ENCODE peak calls at places on chromosomes 2 and 18, in seven cellular contexts. Q is HCT116, T is HepG2, S is H1, C is GM12878, G is K562, D is SK-N-SH. K is an unnamed sample.

GRCh38 chr2:241810304-241811208 is 1.6 kb downstream of the NEU4 start:
- DNase-seq in Q (no peak), T (no peak), S (no peak), C (no peak), G (no peak), D (peak), K (no peak)

GRCh38 chr2:120094795-120095194 is 81.9 kb downstream of the EPB41L5 start:
- DNase-seq in Q (no peak), T (no peak), S (no peak), C (no peak), G (no peak), D (no peak), K (no peak)

GRCh38 chr2:224354631-224355211 is 47.2 kb downstream of the FAM124B start:
- DNase-seq in Q (no peak), T (no peak), S (no peak), C (no peak), G (no peak), D (no peak), K (no peak)

GRCh38 chr2:43276962-43277383 is 50.6 kb upstream of the ZFP36L2 start:
- DNase-seq in Q (no peak), T (no peak), S (no peak), C (no peak), G (no peak), D (peak), K (peak)

GRCh38 chr2:142642654-142643053 is 234.8 kb upstream of the KYNU start:
- DNase-seq in Q (no peak), T (no peak), S (no peak), C (no peak), G (no peak), D (no peak), K (no peak)

GRCh38 chr2:47008381-47009280 is 93.0 kb upstream of the MCFD2 start:
- DNase-seq in Q (no peak), T (peak), S (no peak), C (no peak), G (no peak), D (peak), K (no peak)

GRCh38 chr2:113156278-113157107 is 17.3 kb upstream of the PSD4 start:
- DNase-seq in Q (peak), T (peak), S (no peak), C (no peak), G (no peak), D (no peak), K (no peak)

GRCh38 chr2:67783026-67783425 is 279.8 kb downstream of the C1D start:
- DNase-seq in Q (no peak), T (no peak), S (no peak), C (no peak), G (no peak), D (no peak), K (no peak)

GRCh38 chr2:20067992-20068727 is 16.7 kb upstream of the LAPTM4A start:
- DNase-seq in Q (no peak), T (no peak), S (no peak), C (no peak), G (no peak), D (no peak), K (no peak)

GRCh38 chr2:8624855-8625398 is 56.9 kb upstream of the ID2 start:
- DNase-seq in Q (no peak), T (peak), S (no peak), C (no peak), G (no peak), D (no peak), K (no peak)

GRCh38 chr18:28110924-28111323 is 66.0 kb downstream of the CDH2 start:
- DNase-seq in Q (no peak), T (no peak), S (no peak), C (no peak), G (no peak), D (no peak), K (no peak)

GRCh38 chr2:137383391-137383790 is 580.9 kb upstream of the HNMT start:
- DNase-seq in Q (no peak), T (no peak), S (no peak), C (no peak), G (no peak), D (no peak), K (peak)

GRCh38 chr2:237863659-237864029 is 4.2 kb downstream of the RAMP1 start:
- DNase-seq in Q (no peak), T (no peak), S (no peak), C (no peak), G (no peak), D (no peak), K (no peak)

GRCh38 chr2:143581989-143582719 is 452.9 kb downstream of the ARHGAP15 start:
- DNase-seq in Q (no peak), T (no peak), S (no peak), C (no peak), G (no peak), D (no peak), K (peak)

GRCh38 chr2:128444044-128444771 is 125.5 kb upstream of the HS6ST1 start:
- DNase-seq in Q (no peak), T (no peak), S (no peak), C (no peak), G (no peak), D (peak), K (no peak)

GRCh38 chr2:171521361-171522056 is 765 bp upstream of the CYBRD1 start:
- DNase-seq in Q (no peak), T (no peak), S (no peak), C (no peak), G (peak), D (peak), K (no peak)

GRCh38 chr2:207184768-207185167 is 19.0 kb upstream of the KLF7 start:
- DNase-seq in Q (no peak), T (no peak), S (no peak), C (no peak), G (no peak), D (no peak), K (no peak)

GRCh38 chr2:152585830-152586484 is 131.3 kb downstream of the PRPF40A start:
- DNase-seq in Q (no peak), T (peak), S (no peak), C (no peak), G (no peak), D (peak), K (no peak)

GRCh38 chr2:158214431-158214830 is 112.8 kb downstream of the UPP2 start:
- DNase-seq in Q (no peak), T (peak), S (no peak), C (no peak), G (peak), D (no peak), K (no peak)

GRCh38 chr2:239499989-239500914 is 99.4 kb upstream of the HDAC4 start:
- DNase-seq in Q (no peak), T (no peak), S (no peak), C (no peak), G (no peak), D (no peak), K (no peak)

GRCh38 chr18:13217466-13217961 is 1.0 kb upstream of the LDLRAD4 start:
- DNase-seq in Q (no peak), T (no peak), S (no peak), C (no peak), G (peak), D (peak), K (peak)

GRCh38 chr2:105235388-105236059 is 6.0 kb upstream of the GPR45 start:
- DNase-seq in Q (peak), T (peak), S (peak), C (no peak), G (peak), D (peak), K (peak)

GRCh38 chr2:172701250-172701649 is 34.4 kb upstream of the RAPGEF4 start:
- DNase-seq in Q (no peak), T (no peak), S (no peak), C (no peak), G (no peak), D (no peak), K (no peak)

GRCh38 chr18:9474103-9474982 is 970 bp upstream of the RALBP1 start:
- DNase-seq in Q (peak), T (peak), S (no peak), C (no peak), G (peak), D (peak), K (peak)

GRCh38 chr2:236628981-236629605 is 59.5 kb downstream of the ACKR3 start:
- DNase-seq in Q (no peak), T (no peak), S (no peak), C (no peak), G (no peak), D (no peak), K (no peak)

GRCh38 chr2:11079131-11079824 is 76.0 kb upstream of the SLC66A3 start:
- DNase-seq in Q (no peak), T (no peak), S (no peak), C (no peak), G (no peak), D (no peak), K (no peak)

GRCh38 chr18:59996370-59996966 is 96.7 kb downstream of the PMAIP1 start:
- DNase-seq in Q (peak), T (peak), S (no peak), C (no peak), G (peak), D (peak), K (peak)

GRCh38 chr2:70779911-70780580 is 10.4 kb downstream of the FIGLA start:
- DNase-seq in Q (no peak), T (no peak), S (no peak), C (no peak), G (no peak), D (no peak), K (no peak)

GRCh38 chr2:24024018-24024417 is 14.1 kb downstream of the MFSD2B start:
- DNase-seq in Q (no peak), T (peak), S (no peak), C (no peak), G (peak), D (no peak), K (no peak)

GRCh38 chr18:74715306-74715705 is 117.6 kb downstream of the ZNF407 start:
- DNase-seq in Q (no peak), T (no peak), S (no peak), C (no peak), G (no peak), D (no peak), K (no peak)

GRCh38 chr2:227406177-227407031 is 18.7 kb upstream of the SCYGR1 start:
- DNase-seq in Q (peak), T (peak), S (peak), C (no peak), G (peak), D (peak), K (peak)

GRCh38 chr2:62858231-62858832 is 152.8 kb downstream of the EHBP1 start:
- DNase-seq in Q (no peak), T (no peak), S (no peak), C (no peak), G (peak), D (no peak), K (peak)

GRCh38 chr18:5890261-5890605 is 5.1 kb downstream of the TMEM200C start:
- DNase-seq in Q (no peak), T (peak), S (no peak), C (no peak), G (no peak), D (no peak), K (no peak)

GRCh38 chr2:43376523-43377198 is 150.3 kb upstream of the ZFP36L2 start:
- DNase-seq in Q (no peak), T (peak), S (peak), C (no peak), G (no peak), D (no peak), K (no peak)

GRCh38 chr18:55096261-55097026 is 137.2 kb upstream of the CCDC68 start:
- DNase-seq in Q (peak), T (peak), S (no peak), C (no peak), G (peak), D (peak), K (peak)

DNA sequence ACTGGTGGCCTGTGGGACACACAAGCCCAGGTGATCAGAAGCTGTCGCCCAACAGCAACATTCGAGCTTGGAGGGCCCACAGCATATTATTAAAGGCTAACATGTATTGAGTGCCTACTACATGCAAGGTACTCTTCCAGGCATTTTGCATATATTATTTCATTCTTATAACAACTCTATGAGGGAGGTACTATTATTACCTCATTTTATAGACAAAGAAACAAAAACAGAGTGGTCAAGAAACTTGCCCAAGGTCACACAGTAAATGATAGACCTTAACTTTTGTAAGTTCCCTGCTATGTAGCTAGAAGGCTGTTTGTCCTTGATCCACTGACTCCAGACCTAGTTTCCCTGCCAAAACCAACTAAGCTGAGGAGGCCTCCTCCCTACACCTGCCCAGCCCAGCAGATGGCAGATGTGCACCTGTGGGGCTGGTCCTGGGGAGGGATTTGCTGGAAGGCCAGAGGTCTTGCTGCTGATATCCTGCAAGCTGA is 35.7 kb downstream of the KANSL3 start:
- DNase-seq in Q (no peak), T (peak), S (no peak), C (no peak), G (no peak), D (no peak), K (no peak)
- TF ChIP-seq JUND in Q (no peak), T (no peak), S (no peak), C (no peak), G (no peak), D (no peak), K (no peak)

DNA sequence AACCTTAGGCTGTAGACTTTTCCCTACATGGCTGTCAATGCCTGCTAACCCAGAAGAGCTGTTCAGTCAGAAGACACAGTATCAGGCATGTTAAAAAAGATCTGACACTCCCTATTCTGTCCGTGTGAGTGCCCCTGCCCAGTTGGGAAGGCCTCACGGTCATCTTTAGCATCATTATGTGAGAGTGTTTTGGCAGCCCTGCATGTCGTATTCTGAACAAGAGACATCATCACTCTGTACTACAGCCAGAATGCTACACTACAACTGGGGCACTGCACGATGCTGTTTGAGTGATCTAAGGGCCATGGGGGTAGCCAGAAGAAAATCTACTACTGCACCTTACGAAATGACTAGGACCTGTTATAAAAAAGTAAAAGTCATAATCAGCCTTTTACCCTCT is 67.2 kb downstream of the GREB1L start:
- DNase-seq in Q (no peak), T (no peak), S (no peak), C (no peak), G (no peak), D (no peak), K (no peak)
- TF ChIP-seq JUND in Q (no peak), T (no peak), S (no peak), C (no peak), G (no peak), D (no peak), K (no peak)

DNA sequence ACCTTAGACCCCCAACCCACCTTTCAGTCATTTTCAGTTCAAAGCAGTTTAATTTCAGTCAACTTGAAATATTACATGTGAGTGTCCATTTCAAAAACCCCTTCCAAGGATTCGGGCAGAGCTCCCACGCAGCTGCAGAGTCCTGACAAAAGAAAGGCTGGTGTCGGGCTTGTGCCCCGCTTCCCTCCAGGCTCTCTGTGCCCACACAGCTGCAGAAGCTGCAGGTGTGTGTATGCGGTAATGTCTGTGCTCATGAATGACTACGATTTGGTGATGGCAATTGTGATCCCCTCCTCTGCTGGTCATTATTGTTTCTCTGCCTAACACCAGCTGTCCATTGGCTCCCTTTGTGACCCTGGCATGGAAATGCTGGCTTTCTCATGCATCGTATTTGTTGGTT is 224.8 kb downstream of the NUP35 start:
- DNase-seq in Q (no peak), T (no peak), S (no peak), C (no peak), G (no peak), D (no peak), K (no peak)
- TF ChIP-seq JUND in Q (no peak), T (no peak), S (no peak), C (no peak), G (no peak), D (no peak), K (no peak)

GRCh38 chr18:79958981-79959380 is 5.5 kb upstream of the HSBP1L1 start:
- DNase-seq in Q (no peak), T (no peak), S (no peak), C (no peak), G (no peak), D (no peak), K (no peak)

GRCh38 chr18:79955302-79956075 is 4.0 kb upstream of the SLC66A2 start:
- DNase-seq in Q (no peak), T (no peak), S (no peak), C (no peak), G (no peak), D (no peak), K (no peak)

GRCh38 chr18:79953921-79954651 is 2.6 kb upstream of the SLC66A2 start:
- DNase-seq in Q (no peak), T (no peak), S (no peak), C (no peak), G (no peak), D (no peak), K (no peak)

GRCh38 chr18:79954791-79955190 is 3.3 kb upstream of the SLC66A2 start:
- DNase-seq in Q (no peak), T (no peak), S (no peak), C (no peak), G (no peak), D (no peak), K (no peak)

DNA sequence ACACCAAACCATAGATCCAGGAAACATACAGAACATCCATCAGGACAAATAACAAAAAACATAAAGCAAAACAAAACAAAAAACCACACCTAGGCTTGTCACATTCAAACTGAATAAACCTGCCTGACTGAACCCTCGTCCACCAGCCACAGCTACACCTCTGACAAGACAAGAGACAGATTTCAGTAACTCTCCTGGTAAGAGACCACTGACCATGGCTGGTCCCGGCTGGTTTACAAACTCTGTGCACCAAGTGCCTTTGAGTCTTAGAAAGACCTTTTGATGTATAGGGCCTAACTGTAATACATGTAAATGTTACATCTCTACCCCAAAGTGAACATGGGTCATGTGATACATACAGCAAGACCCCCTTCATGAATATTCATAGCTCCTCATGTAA is 4.8 kb upstream of the SLC66A2 start:
- DNase-seq in Q (no peak), T (no peak), S (no peak), C (no peak), G (no peak), D (no peak), K (no peak)
- TF ChIP-seq JUND in Q (no peak), T (no peak), S (no peak), C (no peak), G (no peak), D (no peak), K (no peak)

DNA sequence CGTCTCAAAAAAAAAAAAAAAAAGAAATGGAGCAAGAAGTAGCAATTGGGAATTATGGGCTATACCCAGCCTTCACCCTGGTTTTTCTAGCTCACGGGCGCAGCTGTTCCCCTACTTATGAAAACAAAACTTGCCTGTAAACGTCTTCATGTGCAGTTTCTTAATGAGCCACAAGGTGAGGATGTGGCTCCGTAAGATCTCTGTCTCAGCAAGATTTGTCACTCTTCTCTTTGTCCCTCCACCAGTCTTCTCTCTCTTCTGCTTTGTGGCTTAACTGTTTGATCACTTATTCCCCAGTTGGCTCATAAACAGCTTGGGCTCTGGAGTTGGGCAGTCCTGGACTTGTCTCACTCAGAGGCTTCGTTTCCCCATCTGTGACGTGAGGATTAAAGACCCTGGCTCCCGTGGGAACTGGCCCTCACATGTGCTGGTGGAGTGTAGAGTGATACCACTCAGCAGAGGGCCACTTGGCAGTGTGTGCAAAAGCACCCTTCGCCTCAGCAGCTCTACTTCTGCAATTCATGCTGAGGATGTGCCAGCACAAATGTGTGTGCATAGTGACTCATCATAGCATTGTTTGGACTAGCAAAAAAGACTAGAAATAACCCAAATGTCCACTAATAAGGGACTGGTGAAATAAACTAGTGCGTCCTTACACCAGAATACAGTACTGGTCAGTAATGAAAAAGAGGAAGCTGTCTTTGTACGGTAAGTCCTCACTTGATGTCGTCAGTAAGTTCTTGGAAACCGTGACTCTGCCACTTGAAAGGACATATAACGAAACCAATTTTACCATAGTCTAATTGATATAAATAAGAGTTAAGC is 8.7 kb downstream of the CEP68 start:
- DNase-seq in Q (no peak), T (peak), S (no peak), C (peak), G (peak), D (no peak), K (no peak)
- TF ChIP-seq JUND in Q (no peak), T (no peak), S (no peak), C (no peak), G (peak), D (peak), K (no peak)

GRCh38 chr18:11419336-11419735 is 190.1 kb upstream of the SLC35G4 start:
- DNase-seq in Q (no peak), T (no peak), S (no peak), C (peak), G (no peak), D (no peak), K (no peak)
- TF ChIP-seq JUND in Q (no peak), T (no peak), S (no peak), C (no peak), G (no peak), D (no peak), K (no peak)

DNA sequence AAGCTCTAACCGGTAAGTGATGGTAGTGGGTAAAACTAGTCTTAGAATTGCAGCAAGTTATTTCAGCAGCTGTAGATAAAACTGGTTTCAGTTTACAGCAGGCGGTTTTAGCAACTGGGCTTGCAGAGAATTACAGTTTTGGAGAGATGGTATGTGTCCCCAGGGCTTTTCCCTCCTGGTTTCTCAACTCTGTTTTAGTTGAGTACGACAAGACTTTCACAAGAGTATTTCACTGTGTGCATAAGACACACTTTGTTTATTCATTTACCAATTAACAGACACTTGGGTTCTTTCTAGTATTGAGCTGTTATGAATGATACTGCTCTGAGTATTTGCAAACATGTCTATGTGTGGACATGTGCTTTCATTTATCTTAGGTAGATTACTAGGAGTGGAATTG is 65.6 kb upstream of the RFX8 start:
- DNase-seq in Q (no peak), T (no peak), S (no peak), C (no peak), G (no peak), D (no peak), K (no peak)
- TF ChIP-seq JUND in Q (no peak), T (no peak), S (no peak), C (no peak), G (no peak), D (no peak), K (no peak)

K was measured in T47D.